ENCODE peak calls at places on chromosomes 16 and 17, in four cellular contexts. H is body of pancreas, N is Karpas-422, V is mesendoderm. L is an unnamed sample. For H3K4me1, the result is how much of the 10 kb centered on the place peaks cover.

GRCh38 chr17:32523017-32523680 is 36.4 kb downstream of the CDK5R1 start:
- DNase-seq in V (peak), H (no peak), N (peak), L (no peak)

GRCh38 chr16:83040174-83040573 is 413.4 kb downstream of the CDH13 start:
- DNase-seq in V (no peak), N (no peak), H (no peak), L (no peak)

GRCh38 chr16:47069291-47069690 is 74.5 kb downstream of the NETO2 start:
- DNase-seq in H (no peak), V (no peak), N (no peak), L (no peak)

GRCh38 chr16:22356930-22357634 is 17.3 kb downstream of the CDR2 start:
- DNase-seq in H (no peak), V (no peak), N (no peak), L (no peak)

GRCh38 chr17:78722101-78722761 is 59.8 kb downstream of the CYTH1 start:
- DNase-seq in N (peak), H (no peak), V (no peak), L (peak)

GRCh38 chr17:64354396-64354795 is 36.3 kb downstream of the PECAM1 start:
- DNase-seq in V (no peak), N (no peak), H (no peak), L (no peak)

GRCh38 chr16:17469011-17469741 is 1.6 kb downstream of the XYLT1 start:
- DNase-seq in V (peak), N (peak), H (no peak), L (no peak)

GRCh38 chr16:30585400-30586191 is at the start of gene ZNF785:
- DNase-seq in H (peak), N (peak), V (peak), L (peak)

GRCh38 chr17:979539-980405 is at the start of gene NXN:
- DNase-seq in H (peak), N (peak), V (peak), L (peak)

GRCh38 chr17:978110-979093 is 1.2 kb downstream of the NXN start:
- DNase-seq in V (peak), H (peak), N (no peak), L (no peak)

GRCh38 chr17:981292-981658 is 1.7 kb upstream of the NXN start:
- DNase-seq in H (no peak), N (no peak), V (no peak), L (no peak)

GRCh38 chr17:979211-979538 is 401 bp downstream of the NXN start:
- DNase-seq in H (no peak), N (no peak), V (no peak), L (no peak)

GRCh38 chr17:980406-981291 is 1.1 kb upstream of the NXN start:
- DNase-seq in N (peak), H (peak), V (peak), L (peak)
- H3K4me3 ChIP-seq in N (peak), H (no peak), V (no peak), L (peak)

GRCh38 chr17:4602041-4602440 is 17.7 kb downstream of the SMTNL2 start:
- DNase-seq in V (no peak), N (no peak), H (no peak), L (no peak)

GRCh38 chr17:4598776-4599504 is 14.6 kb downstream of the SMTNL2 start:
- DNase-seq in V (no peak), N (no peak), H (peak), L (no peak)

GRCh38 chr17:4601326-4601725 is 17.0 kb downstream of the SMTNL2 start:
- DNase-seq in H (no peak), V (no peak), N (no peak), L (no peak)

GRCh38 chr17:4599505-4600281 is 15.4 kb downstream of the SMTNL2 start:
- DNase-seq in H (no peak), V (peak), N (no peak), L (peak)

DNA sequence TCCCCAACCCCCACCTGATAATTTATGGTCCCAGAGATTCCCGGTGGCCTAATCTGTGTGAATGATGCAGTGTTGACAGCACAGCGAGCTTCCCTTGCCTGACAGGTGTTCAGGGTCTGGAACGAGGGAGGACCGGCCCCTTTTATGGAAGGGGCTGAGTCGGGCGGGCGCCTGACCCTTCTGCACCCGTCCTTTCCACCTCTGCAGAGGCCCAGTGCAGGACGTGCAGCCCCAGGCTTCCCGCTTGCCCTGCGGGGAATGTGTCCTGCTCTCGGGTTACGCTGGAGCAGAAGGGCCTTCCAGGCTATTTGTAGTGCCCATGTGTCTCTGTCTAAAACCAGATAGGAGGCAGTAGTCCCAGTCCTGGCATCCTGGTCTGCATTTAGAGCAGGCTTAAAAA is 16.2 kb downstream of the SMTNL2 start:
- DNase-seq in V (peak), H (no peak), N (no peak), L (peak)
- H3K4me1 ChIP-seq in V (under half), H (under half), N (under half), L (under half)

GRCh38 chr16:2500937-2501750 is 12.6 kb upstream of the ATP6V0C start:
- DNase-seq in V (peak), N (peak), H (peak), L (peak)
- H3K4me3 ChIP-seq in V (no peak), N (no peak), H (no peak), L (peak)

DNA sequence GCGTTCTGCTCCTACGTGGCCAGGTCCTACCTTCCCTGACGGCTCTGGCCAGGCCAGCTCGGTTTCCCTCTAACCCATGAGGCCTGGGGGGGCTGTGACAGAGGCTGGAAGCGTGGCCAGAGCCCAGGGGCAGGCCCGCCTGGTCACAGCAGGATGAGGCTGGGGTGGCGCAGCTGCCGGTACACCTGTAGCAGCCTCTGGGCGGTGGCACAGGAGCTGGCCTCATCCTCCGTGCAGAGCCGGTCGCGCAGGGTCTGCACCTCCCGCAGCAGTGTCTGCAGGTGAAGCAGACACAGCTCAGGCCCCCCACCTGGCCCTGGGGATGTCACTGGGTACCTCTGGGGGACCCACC is 11.5 kb downstream of the FAAP100 start:
- DNase-seq in V (no peak), N (no peak), H (peak), L (peak)
- H3K4me1 ChIP-seq in V (under half), N (under half), H (under half), L (under half)

GRCh38 chr17:47694818-47695663 is 1.1 kb downstream of the TBKBP1 start:
- DNase-seq in H (peak), V (peak), N (no peak), L (no peak)
- H3K4me3 ChIP-seq in H (peak), V (peak), N (no peak), L (peak)

L was measured in BE2C.